ENCODE peak calls at places on chromosomes 6 and 20, in nine cellular contexts. T, F, U, X, B, D, J, E and Q are unnamed samples.
A peak's percentile ranks its signal among the peaks of the same experiment; 100 is the strongest.

GRCh38 chr20:24049081-24049480 is 60.5 kb upstream of the GGTLC1 start:
- DNase-seq in F (no peak), J (no peak), X (no peak), T (no peak), B (no peak), U (no peak), D (no peak), E (no peak), Q (no peak)

GRCh38 chr6:15244605-15245360 is 1.1 kb upstream of the JARID2 start:
- DNase-seq in F (peak; percentile 74), X (peak; percentile 78), E (no peak), U (peak; percentile 74), B (peak; percentile 87), D (peak; percentile 89), T (peak; percentile 81), J (peak; percentile 31), Q (no peak)

GRCh38 chr6:2576499-2576898 is 174.2 kb downstream of the MYLK4 start:
- DNase-seq in E (no peak), J (no peak), F (no peak), T (no peak), U (no peak), X (no peak), B (no peak), D (no peak), Q (no peak)

GRCh38 chr6:1986454-1987243 is 258.8 kb downstream of the GMDS start:
- DNase-seq in T (no peak), F (no peak), X (no peak), D (no peak), J (no peak), U (no peak), B (no peak), E (no peak), Q (no peak)

GRCh38 chr20:62740286-62741141 is 31.9 kb downstream of the NTSR1 start:
- DNase-seq in B (no peak), F (peak; percentile 38), D (peak; percentile 5), T (no peak), X (no peak), E (peak; percentile 68), U (peak; percentile 43), J (no peak), Q (peak; percentile 57)

GRCh38 chr6:29723666-29724588 is 693 bp downstream of the HLA-F start:
- DNase-seq in B (peak; percentile 55), J (no peak), D (peak; percentile 45), X (peak; percentile 44), F (no peak), T (peak; percentile 80), U (peak; percentile 50), E (no peak), Q (no peak)

GRCh38 chr6:4819706-4820283 is 43.6 kb downstream of the CDYL start:
- DNase-seq in B (no peak), U (no peak), F (no peak), X (no peak), D (no peak), E (no peak), J (no peak), T (no peak), Q (no peak)

GRCh38 chr20:8227293-8227692 is 95.2 kb downstream of the PLCB1 start:
- DNase-seq in E (no peak), J (no peak), B (no peak), X (no peak), U (no peak), F (no peak), T (no peak), D (no peak), Q (no peak)

GRCh38 chr6:163197839-163198238 is 216.7 kb upstream of the QKI start:
- DNase-seq in E (no peak), X (no peak), F (no peak), D (no peak), J (no peak), U (no peak), T (no peak), B (no peak), Q (no peak)

GRCh38 chr20:137668-138131 is 4.7 kb upstream of the DEFB126 start:
- DNase-seq in X (no peak), J (no peak), T (peak; percentile 64), E (no peak), U (no peak), D (no peak), B (no peak), F (no peak), Q (no peak)

GRCh38 chr6:8006208-8006607 is 58.0 kb downstream of the BLOC1S5 start:
- DNase-seq in U (no peak), X (no peak), J (no peak), F (no peak), B (no peak), T (no peak), D (no peak), E (no peak), Q (no peak)

GRCh38 chr20:40802886-40803285 is 113.8 kb upstream of the MAFB start:
- DNase-seq in E (no peak), X (no peak), T (no peak), D (no peak), U (no peak), B (no peak), F (no peak), J (no peak), Q (no peak)

GRCh38 chr6:701696-702479 is 8.9 kb upstream of the EXOC2 start:
- DNase-seq in X (no peak), T (peak; percentile 54), E (no peak), D (no peak), B (no peak), U (no peak), J (no peak), F (no peak), Q (no peak)

GRCh38 chr6:166444446-166444845 is 61.7 kb upstream of the MPC1 start:
- DNase-seq in J (no peak), E (no peak), D (no peak), U (no peak), T (no peak), F (no peak), B (no peak), X (no peak), Q (no peak)

GRCh38 chr20:22430154-22430745 is 154.1 kb downstream of the FOXA2 start:
- DNase-seq in U (no peak), D (no peak), E (no peak), F (no peak), X (no peak), T (peak; percentile 82), B (no peak), J (no peak), Q (no peak)

GRCh38 chr20:50283922-50284810 is 93.5 kb downstream of the CEBPB start:
- DNase-seq in U (peak; percentile 79), E (no peak), J (no peak), D (peak; percentile 44), F (no peak), B (no peak), X (peak; percentile 69), T (no peak), Q (no peak)

GRCh38 chr6:89081129-89081422 is 525 bp downstream of the PNRC1 start:
- DNase-seq in X (no peak), D (no peak), U (no peak), B (no peak), E (no peak), J (no peak), F (no peak), T (no peak), Q (no peak)

GRCh38 chr6:89079611-89080213 is 839 bp upstream of the PNRC1 start:
- DNase-seq in U (peak; percentile 51), T (peak; percentile 48), B (peak; percentile 48), E (no peak), F (no peak), D (peak; percentile 59), J (no peak), X (peak; percentile 58), Q (no peak)

GRCh38 chr6:89081423-89082322 is 1.1 kb downstream of the PNRC1 start:
- DNase-seq in J (peak; percentile 98), B (peak; percentile 100), F (peak; percentile 100), T (peak; percentile 95), X (peak; percentile 99), U (peak; percentile 99), E (peak; percentile 91), D (peak; percentile 100), Q (peak; percentile 94)

GRCh38 chr6:89082439-89082838 is 1.9 kb downstream of the PNRC1 start:
- DNase-seq in B (no peak), E (no peak), J (no peak), D (no peak), X (no peak), T (peak; percentile 24), U (no peak), F (no peak), Q (no peak)

GRCh38 chr6:89080281-89081128 is at the start of gene PNRC1:
- DNase-seq in X (peak; percentile 100), B (peak; percentile 100), J (peak; percentile 100), T (peak; percentile 100), E (peak; percentile 99), F (peak; percentile 100), U (peak; percentile 100), D (peak; percentile 100), Q (peak; percentile 100)
- TF ChIP-seq CTCF in X (no peak), B (no peak), J (no peak), T (no peak), E (no peak), F (no peak), U (no peak), D (peak; percentile 20), Q (no peak)

DNA sequence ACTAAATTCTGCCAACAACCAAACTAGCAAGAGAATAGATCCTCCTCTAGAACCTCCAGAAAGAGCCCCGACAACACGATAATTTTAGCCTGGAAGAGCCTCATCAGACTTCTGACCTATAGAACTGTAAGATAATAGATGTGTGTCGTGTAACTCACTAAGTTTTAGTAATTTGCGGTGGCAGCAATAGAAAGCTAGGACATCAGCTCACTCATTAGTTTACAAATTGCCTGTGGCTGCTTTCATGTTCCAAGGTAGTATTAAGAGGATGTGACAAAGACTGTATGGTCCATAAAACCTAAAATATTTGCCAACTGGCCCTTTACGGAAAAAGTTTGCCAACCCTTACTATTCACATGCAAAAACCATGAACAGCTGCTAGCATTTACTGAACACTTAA is 17.3 kb downstream of the CYP24A1 start:
- DNase-seq in X (no peak), U (no peak), J (no peak), D (no peak), T (no peak), F (no peak), E (no peak), B (no peak), Q (no peak)
- H3K27me3 ChIP-seq in X (no peaks in the 10 kb centered on the region), U (no peaks in the 10 kb centered on the region), J (no peaks in the 10 kb centered on the region), D (no peaks in the 10 kb centered on the region), T (no peaks in the 10 kb centered on the region), F (no peaks in the 10 kb centered on the region), E (peaks cover 4% of the 10 kb centered on the region), B (no peaks in the 10 kb centered on the region), Q (no peaks in the 10 kb centered on the region)

GRCh38 chr6:128712898-128713297 is 170.0 kb upstream of the LAMA2 start:
- DNase-seq in U (no peak), E (no peak), J (no peak), D (no peak), X (no peak), B (no peak), T (no peak), F (no peak), Q (no peak)
- H3K4me3 ChIP-seq in U (no peak overlapping the region), E (no peak overlapping the region), J (no peak overlapping the region), D (no peak overlapping the region), X (no peak overlapping the region), B (no peak overlapping the region), T (no peak overlapping the region), F (no peak overlapping the region), Q (no peak overlapping the region)

DNA sequence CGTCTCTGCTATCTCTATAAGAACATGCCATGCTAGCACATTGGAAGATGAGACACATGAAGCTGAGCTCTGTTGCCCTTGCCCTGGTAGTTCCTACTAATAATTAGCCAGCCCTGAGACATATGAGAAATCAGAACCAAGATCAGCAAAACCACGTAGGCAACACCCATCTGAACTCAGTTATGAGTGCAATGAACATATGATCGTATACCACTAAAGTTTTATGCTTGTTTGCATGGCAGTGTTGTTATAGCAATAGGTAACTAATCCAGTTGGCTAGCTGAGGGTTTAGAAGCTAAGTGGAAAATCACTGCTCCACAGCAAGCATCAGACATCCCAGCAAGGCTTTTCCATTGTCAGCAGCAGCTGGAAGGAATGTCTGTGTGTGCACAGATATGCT is 180.7 kb downstream of the BTBD3 start:
- DNase-seq in X (no peak), B (no peak), T (no peak), J (no peak), D (no peak), U (no peak), E (no peak), F (no peak), Q (no peak)
- TF ChIP-seq CTCF in X (no peak), B (no peak), T (no peak), J (no peak), D (no peak), U (no peak), E (no peak), F (no peak), Q (no peak)